ENCODE peak calls at places on chromosomes 5 and 9, in seven cellular contexts. T is PC-3, X is SK-N-SH, Q is neural progenitor cell, Z is OCI-LY7, D is hepatocyte, K is GM23248. R is an unnamed sample.

GRCh38 chr5:89735108-89735507 is 674.4 kb downstream of the CETN3 start:
- DNase-seq in T (no peak), K (peak; percentile 51), D (no peak), Z (no peak), Q (no peak), X (no peak), R (no peak)

GRCh38 chr9:109894921-109895758 is 115.1 kb downstream of the PALM2AKAP2 start:
- DNase-seq in K (peak; percentile 87), T (peak; percentile 12), Z (no peak), Q (no peak), X (no peak), D (no peak), R (no peak)

GRCh38 chr5:134140530-134141201 is 26.2 kb downstream of the TCF7 start:
- DNase-seq in X (peak; percentile 80), D (peak; percentile 77), Z (peak; percentile 76), T (peak; percentile 88), Q (peak; percentile 79), K (peak; percentile 83), R (peak; percentile 89)

GRCh38 chr5:56168066-56168478 is 65.1 kb downstream of the ANKRD55 start:
- DNase-seq in T (no peak), Q (no peak), K (no peak), X (no peak), D (no peak), Z (no peak), R (no peak)

GRCh38 chr5:60184599-60184998 is 291.1 kb upstream of the PDE4D start:
- DNase-seq in X (no peak), K (no peak), D (no peak), T (no peak), Q (no peak), Z (no peak), R (no peak)

GRCh38 chr9:78234810-78235209 is 1.1 kb upstream of the CEP78 start:
- DNase-seq in Z (no peak), T (no peak), X (no peak), Q (peak; percentile 2), D (no peak), K (peak; percentile 39), R (no peak)

GRCh38 chr9:117084221-117084620 is 330.6 kb downstream of the ASTN2 start:
- DNase-seq in Z (no peak), X (no peak), K (no peak), Q (no peak), T (no peak), D (no peak), R (no peak)

GRCh38 chr5:51958473-51958872 is 575.2 kb downstream of the ISL1 start:
- DNase-seq in Q (no peak), Z (no peak), K (no peak), T (no peak), X (no peak), D (no peak), R (no peak)

GRCh38 chr5:8333977-8334376 is 465.0 kb downstream of the MTRR start:
- DNase-seq in D (no peak), K (no peak), Z (no peak), X (no peak), T (no peak), Q (no peak), R (no peak)

GRCh38 chr5:156402387-156402921 is 75.5 kb downstream of the SGCD start:
- DNase-seq in K (no peak), T (no peak), X (no peak), Z (peak; percentile 28), Q (peak; percentile 70), D (no peak), R (peak; percentile 79)

GRCh38 chr9:87678650-87679355 is 47.1 kb upstream of the CTSL start:
- DNase-seq in X (peak; percentile 84), D (peak; percentile 87), T (peak; percentile 78), K (peak; percentile 81), Z (peak; percentile 51), Q (peak; percentile 80), R (peak; percentile 86)

GRCh38 chr5:176416123-176416924 is at the start of gene CLTB:
- DNase-seq in Q (peak; percentile 97), X (peak; percentile 98), Z (peak; percentile 93), T (peak; percentile 93), D (peak; percentile 97), K (peak; percentile 93), R (peak; percentile 93)

GRCh38 chr5:124157320-124157719 is 589.1 kb downstream of the ZNF608 start:
- DNase-seq in T (no peak), Q (no peak), D (no peak), X (no peak), Z (peak; percentile 54), K (peak; percentile 29), R (no peak)

GRCh38 chr5:127875235-127876021 is 172.2 kb downstream of the CCDC192 start:
- DNase-seq in X (peak; percentile 51), Q (peak; percentile 71), Z (peak; percentile 60), T (peak; percentile 78), D (peak; percentile 82), K (peak; percentile 19), R (peak; percentile 76)

GRCh38 chr5:138702827-138703194 is 50.4 kb upstream of the CTNNA1 start:
- DNase-seq in Q (no peak), Z (no peak), D (no peak), T (no peak), K (no peak), X (no peak), R (no peak)

GRCh38 chr9:76341616-76342015 is 52.6 kb downstream of the RFK start:
- DNase-seq in D (no peak), K (no peak), T (no peak), Z (no peak), Q (no peak), X (no peak), R (no peak)

GRCh38 chr9:103942171-103942570 is 151.9 kb upstream of the SMC2 start:
- DNase-seq in K (no peak), Z (no peak), D (no peak), Q (no peak), T (no peak), X (no peak), R (no peak)

GRCh38 chr5:91277093-91277626 is 106.0 kb downstream of the ARRDC3 start:
- DNase-seq in Z (no peak), T (no peak), Q (no peak), D (no peak), K (peak; percentile 20), X (no peak), R (no peak)
- TF ChIP-seq EZH2phosphoT487 in Z (no peak), T (no peak), Q (no peak), D (no peak), K (no peak), X (no peak), R (no peak)

DNA sequence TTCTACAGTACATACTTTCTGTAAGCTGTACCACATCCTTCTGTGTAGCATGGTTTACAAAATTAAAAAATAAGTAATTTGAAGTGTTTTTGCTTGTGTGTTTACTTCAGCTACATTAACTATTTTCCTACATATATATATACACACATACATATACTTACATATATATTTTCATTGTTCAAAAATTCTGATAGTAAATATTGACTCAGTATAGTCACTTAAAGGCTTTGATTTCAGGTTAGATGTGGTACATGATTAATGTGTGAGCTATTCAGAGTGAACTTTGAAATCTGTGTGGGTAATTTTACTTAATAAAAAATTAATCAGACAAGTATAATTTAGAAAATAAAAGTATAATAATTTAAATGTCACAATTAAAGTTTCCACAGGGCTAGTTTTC is 306.7 kb upstream of the CDH18 start:
- DNase-seq in K (no peak), D (no peak), X (no peak), Q (no peak), T (peak; percentile 66), Z (no peak), R (no peak)
- H2AFZ ChIP-seq in K (no peak overlapping the region), D (no peak overlapping the region), X (no peak overlapping the region), Q (no peak overlapping the region), T (no peak overlapping the region), Z (no peak overlapping the region), R (no peak overlapping the region)

GRCh38 chr5:158979749-158980521 is 119.8 kb downstream of the EBF1 start:
- DNase-seq in T (peak; percentile 62), X (no peak), K (peak; percentile 79), Q (peak; percentile 31), Z (no peak), D (no peak), R (peak; percentile 22)
- TF ChIP-seq EZH2phosphoT487 in T (no peak), X (no peak), K (no peak), Q (no peak), Z (no peak), D (no peak), R (no peak)

GRCh38 chr5:74105126-74105780 is 479.3 kb downstream of the ARHGEF28 start:
- DNase-seq in T (no peak), Q (no peak), K (no peak), Z (no peak), D (no peak), X (no peak), R (no peak)

GRCh38 chr5:74107899-74108298 is 481.9 kb downstream of the ARHGEF28 start:
- DNase-seq in K (no peak), X (no peak), Z (no peak), D (no peak), T (no peak), Q (no peak), R (no peak)

GRCh38 chr5:74099538-74099937 is 473.5 kb downstream of the ARHGEF28 start:
- DNase-seq in K (no peak), T (no peak), Q (no peak), D (no peak), X (no peak), Z (no peak), R (no peak)

GRCh38 chr5:74104469-74104868 is 478.5 kb downstream of the ARHGEF28 start:
- DNase-seq in K (no peak), X (no peak), Z (no peak), T (peak; percentile 10), Q (no peak), D (no peak), R (no peak)

GRCh38 chr5:74103131-74104023 is 477.4 kb downstream of the ARHGEF28 start:
- DNase-seq in K (no peak), Q (no peak), Z (no peak), X (no peak), T (peak; percentile 30), D (no peak), R (no peak)
- H2AFZ ChIP-seq in K (no peak overlapping the region), Q (no peak overlapping the region), Z (no peak overlapping the region), X (no peak overlapping the region), T (no peak overlapping the region), D (no peak overlapping the region), R (peak overlapping the region; percentile 80)

GRCh38 chr5:20231040-20231439 is 243.0 kb upstream of the CDH18 start:
- DNase-seq in Z (no peak), T (peak; percentile 10), K (peak; percentile 0), X (no peak), D (no peak), Q (no peak), R (peak; percentile 4)
- TF ChIP-seq EZH2phosphoT487 in Z (no peak), T (no peak), K (no peak), X (no peak), D (no peak), Q (no peak), R (no peak)

DNA sequence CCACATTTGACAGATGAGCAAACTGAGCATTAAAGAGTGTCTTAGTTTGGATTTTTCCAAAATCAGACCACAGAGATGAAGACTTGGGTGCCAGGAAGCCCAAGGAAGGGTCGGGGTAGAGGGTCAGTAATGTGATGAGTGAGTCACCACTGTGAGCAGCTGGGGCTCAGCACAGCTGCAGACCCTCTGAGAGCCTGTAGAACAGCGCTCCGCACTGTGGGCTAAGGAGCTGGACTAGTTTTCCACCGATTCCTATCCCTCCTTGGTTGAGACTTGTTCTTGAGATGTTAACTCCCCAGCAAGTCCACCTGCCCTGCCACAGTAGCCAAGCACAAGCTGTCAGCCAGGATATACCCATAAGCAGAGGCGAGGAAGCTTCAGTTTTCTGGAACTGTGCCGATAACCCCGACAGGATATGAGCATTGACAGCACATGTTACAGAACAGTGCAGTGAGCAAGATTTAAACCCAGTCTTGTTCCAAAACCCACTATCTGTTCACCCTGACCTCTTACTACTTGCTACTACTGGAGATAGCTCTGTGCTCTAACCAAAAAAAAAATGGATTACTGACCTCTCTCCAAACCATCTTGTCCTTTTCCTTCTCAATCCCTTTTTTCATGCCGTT is 31.8 kb downstream of the EGFLAM start:
- DNase-seq in Q (no peak), K (no peak), X (no peak), D (no peak), Z (no peak), T (no peak), R (no peak)
- H2AFZ ChIP-seq in Q (no peak overlapping the region), K (no peak overlapping the region), X (no peak overlapping the region), D (no peak overlapping the region), Z (no peak overlapping the region), T (no peak overlapping the region), R (peak overlapping the region; percentile 18)